ENCODE peak calls at places on chromosomes 11 and 22, in ten cellular contexts. G is LoVo, Z is HEK293T, T is left ventricle myocardium superior, V is GM12892, Y is KG1, P is NCI-H1092, R is NCI-H146, N is mesenchymal stem cell, M is pancreas. H is an unnamed sample.

GRCh38 chr22:23246982-23247766 is 66.9 kb downstream of the BCR start:
- DNase-seq in G (no peak), N (no peak), T (no peak), Y (no peak), M (no peak), R (peak), P (peak), V (no peak), Z (no peak), H (no peak)

GRCh38 chr11:17770917-17771316 is 36.3 kb downstream of the KCNC1 start:
- DNase-seq in Z (no peak), T (no peak), G (no peak), N (peak), M (no peak), Y (no peak), R (no peak), P (no peak), V (no peak), H (no peak)

GRCh38 chr11:116658876-116659535 is 113.8 kb downstream of the BUD13 start:
- DNase-seq in V (no peak), Z (no peak), P (no peak), Y (no peak), R (no peak), G (no peak), T (no peak), N (no peak), M (no peak), H (no peak)

GRCh38 chr11:120186799-120187591 is 23.8 kb upstream of the OAF start:
- DNase-seq in P (no peak), G (no peak), Y (no peak), M (no peak), R (no peak), V (no peak), Z (no peak), N (no peak), T (no peak), H (no peak)

GRCh38 chr11:9716275-9717039 is 52.6 kb downstream of the SWAP70 start:
- DNase-seq in G (no peak), P (no peak), T (no peak), Y (peak), N (peak), R (no peak), Z (no peak), V (peak), M (no peak), H (no peak)

GRCh38 chr11:8330896-8331295 is 67.2 kb upstream of the LMO1 start:
- DNase-seq in T (no peak), V (no peak), G (no peak), M (no peak), N (no peak), P (no peak), R (no peak), Y (no peak), Z (no peak), H (no peak)

GRCh38 chr22:46794067-46794466 is 31.6 kb downstream of the TBC1D22A start:
- DNase-seq in P (no peak), N (no peak), Z (no peak), G (no peak), R (no peak), T (no peak), M (no peak), Y (no peak), V (no peak), H (no peak)

GRCh38 chr11:61541568-61541967 is 33.0 kb downstream of the LRRC10B start:
- DNase-seq in M (no peak), R (peak), Z (no peak), G (no peak), N (no peak), Y (no peak), P (no peak), V (no peak), T (no peak), H (no peak)

GRCh38 chr22:43272301-43272700 is 70.9 kb downstream of the SCUBE1 start:
- DNase-seq in V (no peak), M (no peak), G (no peak), T (no peak), P (no peak), Z (no peak), Y (no peak), N (no peak), R (no peak), H (no peak)

GRCh38 chr11:102138223-102138622 is 28.0 kb downstream of the YAP1 start:
- DNase-seq in N (peak), G (no peak), Z (no peak), R (no peak), T (no peak), P (no peak), V (no peak), Y (no peak), M (no peak), H (peak)

GRCh38 chr11:67376421-67376820 is 3.0 kb upstream of the CLCF1 start:
- DNase-seq in N (no peak), P (no peak), G (no peak), T (no peak), Z (no peak), V (no peak), R (no peak), Y (no peak), M (no peak), H (no peak)

GRCh38 chr11:63802637-63803414 is 10.4 kb upstream of the SPINDOC start:
- DNase-seq in G (peak), Y (no peak), P (no peak), N (peak), T (no peak), R (no peak), V (no peak), M (no peak), Z (peak), H (peak)

GRCh38 chr11:86211619-86212018 is 32.9 kb upstream of the EED start:
- DNase-seq in P (no peak), Z (no peak), R (peak), G (no peak), Y (no peak), N (no peak), V (no peak), M (no peak), T (no peak), H (no peak)

GRCh38 chr11:55942785-55943392 is 6.7 kb upstream of the OR5I1 start:
- DNase-seq in T (no peak), G (peak), V (no peak), N (peak), Y (peak), R (no peak), M (no peak), Z (peak), P (peak), H (peak)

GRCh38 chr22:49815641-49816071 is 12.0 kb downstream of the BRD1 start:
- DNase-seq in Z (no peak), R (no peak), T (no peak), P (no peak), Y (no peak), N (no peak), G (no peak), V (no peak), M (no peak), H (peak)

GRCh38 chr22:37431811-37432707 is 4.8 kb upstream of the ELFN2 start:
- DNase-seq in G (peak), Y (no peak), R (no peak), N (peak), T (peak), Z (no peak), V (no peak), M (no peak), P (no peak), H (peak)

GRCh38 chr11:46239801-46240061 is 37.7 kb upstream of the CREB3L1 start:
- DNase-seq in T (no peak), V (no peak), Y (no peak), G (no peak), M (no peak), R (no peak), Z (no peak), N (peak), P (no peak), H (no peak)

GRCh38 chr11:68337399-68337835 is 25.0 kb downstream of the LRP5 start:
- DNase-seq in R (no peak), M (no peak), V (no peak), Z (no peak), P (no peak), G (no peak), N (no peak), T (no peak), Y (peak), H (no peak)

GRCh38 chr22:27213766-27214581 is 556.6 kb downstream of the MIAT start:
- DNase-seq in M (no peak), Z (no peak), Y (no peak), R (no peak), N (peak), P (no peak), T (peak), G (no peak), V (no peak), H (no peak)

GRCh38 chr11:15875934-15876333 is 480.4 kb downstream of the SOX6 start:
- DNase-seq in V (no peak), N (no peak), Z (no peak), T (no peak), Y (no peak), G (no peak), M (no peak), R (no peak), P (no peak), H (no peak)

GRCh38 chr11:17328856-17329490 is 22.6 kb upstream of the NCR3LG1 start:
- DNase-seq in P (peak), V (no peak), T (peak), Z (no peak), M (peak), Y (no peak), G (no peak), N (no peak), R (no peak), H (no peak)

GRCh38 chr11:106047636-106048035 is 25.6 kb upstream of the MSANTD4 start:
- DNase-seq in R (no peak), P (no peak), Z (no peak), V (no peak), M (no peak), G (no peak), N (no peak), Y (no peak), T (no peak), H (no peak)

GRCh38 chr11:120205596-120206161 is 5.2 kb upstream of the OAF start:
- DNase-seq in T (peak), G (no peak), N (peak), M (no peak), Y (no peak), R (no peak), Z (no peak), P (no peak), V (no peak), H (peak)

GRCh38 chr22:41674941-41675340 is 13.7 kb downstream of the SNU13 start:
- DNase-seq in M (no peak), Y (no peak), Z (no peak), V (no peak), N (no peak), T (no peak), G (no peak), P (no peak), R (no peak), H (no peak)

GRCh38 chr11:126930100-126930841 is 70.3 kb downstream of the KIRREL3 start:
- DNase-seq in N (no peak), V (no peak), G (no peak), T (no peak), R (no peak), M (no peak), P (no peak), Y (no peak), Z (no peak), H (no peak)